ENCODE peak calls at places on chromosomes 7 and 10, in five cellular contexts. One of them, this sample, is unnamed.
A peak's percentile ranks its signal among the peaks of the same experiment; 100 is the strongest.

GRCh38 chr10:44154956-44155355 is 229.9 kb downstream of the CXCL12 start:
- DNase-seq in T-helper 2 cell: no peak
- DNase-seq in GM12865: no peak
- DNase-seq in aorta: no peak
- DNase-seq in stromal cell of bone marrow: no peak
- DNase-seq in this sample: no peak

GRCh38 chr7:100119075-100119700 is at the start of the genes CNPY4 and TAF6:
- DNase-seq in stromal cell of bone marrow: peak; percentile 80
- DNase-seq in aorta: peak; percentile 97
- DNase-seq in GM12865: peak; percentile 97
- DNase-seq in T-helper 2 cell: peak; percentile 92
- DNase-seq in this sample: peak; percentile 89

GRCh38 chr7:103989785-103990775 is 622 bp upstream of the RELN start:
- DNase-seq in stromal cell of bone marrow: no peak
- DNase-seq in T-helper 2 cell: no peak
- DNase-seq in aorta: no peak
- DNase-seq in GM12865: peak; percentile 6
- DNase-seq in this sample: peak; percentile 4

GRCh38 chr7:134605978-134606923 is 40.4 kb upstream of the BPGM start:
- DNase-seq in aorta: peak; percentile 67
- DNase-seq in stromal cell of bone marrow: no peak
- DNase-seq in T-helper 2 cell: peak; percentile 12
- DNase-seq in GM12865: peak; percentile 71
- DNase-seq in this sample: peak; percentile 9

GRCh38 chr10:110209926-110210662 is 2.7 kb downstream of the MXI1 start:
- DNase-seq in T-helper 2 cell: no peak
- DNase-seq in stromal cell of bone marrow: no peak
- DNase-seq in GM12865: peak; percentile 28
- DNase-seq in aorta: peak; percentile 74
- DNase-seq in this sample: no peak

GRCh38 chr10:114615600-114616007 is 42.5 kb downstream of the ABLIM1 start:
- DNase-seq in GM12865: peak; percentile 47
- DNase-seq in aorta: no peak
- DNase-seq in T-helper 2 cell: no peak
- DNase-seq in stromal cell of bone marrow: no peak
- DNase-seq in this sample: no peak

GRCh38 chr10:32059472-32059871 is 3.2 kb upstream of the KIF5B start:
- DNase-seq in GM12865: no peak
- DNase-seq in T-helper 2 cell: no peak
- DNase-seq in stromal cell of bone marrow: no peak
- DNase-seq in aorta: no peak
- DNase-seq in this sample: no peak

GRCh38 chr10:129605986-129606518 is 139.0 kb downstream of the MGMT start:
- DNase-seq in aorta: no peak
- DNase-seq in T-helper 2 cell: no peak
- DNase-seq in stromal cell of bone marrow: no peak
- DNase-seq in GM12865: peak; percentile 75
- DNase-seq in this sample: no peak

GRCh38 chr10:110456046-110456445 is 41.7 kb upstream of the DUSP5 start:
- DNase-seq in GM12865: no peak
- DNase-seq in stromal cell of bone marrow: no peak
- DNase-seq in T-helper 2 cell: no peak
- DNase-seq in aorta: no peak
- DNase-seq in this sample: no peak

GRCh38 chr7:108147031-108147563 is 16.9 kb upstream of the LAMB4 start:
- DNase-seq in stromal cell of bone marrow: no peak
- DNase-seq in T-helper 2 cell: no peak
- DNase-seq in aorta: no peak
- DNase-seq in GM12865: no peak
- DNase-seq in this sample: peak; percentile 92

GRCh38 chr10:4639960-4640359 is 186.0 kb upstream of the AKR1E2 start:
- DNase-seq in T-helper 2 cell: no peak
- DNase-seq in stromal cell of bone marrow: no peak
- DNase-seq in aorta: no peak
- DNase-seq in GM12865: no peak
- DNase-seq in this sample: no peak

GRCh38 chr10:921471-922414 is 9.8 kb downstream of the LARP4B start:
- DNase-seq in GM12865: no peak
- DNase-seq in aorta: no peak
- DNase-seq in stromal cell of bone marrow: no peak
- DNase-seq in T-helper 2 cell: no peak
- DNase-seq in this sample: no peak